ENCODE peak calls at places on chromosomes 3 and 15, in four cellular contexts. F, T, L and V are unnamed samples.

GRCh38 chr3:172311217-172311616 is 137.0 kb downstream of the GHSR start:
- DNase-seq in F (no peak), T (no peak), L (no peak), V (no peak)

GRCh38 chr3:134846943-134847342 is 51.9 kb downstream of the EPHB1 start:
- DNase-seq in L (no peak), T (no peak), F (no peak), V (no peak)

GRCh38 chr3:17356581-17356980 is 385.9 kb downstream of the TBC1D5 start:
- DNase-seq in L (no peak), T (no peak), F (no peak), V (no peak)

GRCh38 chr15:93158104-93158503 is 69.1 kb upstream of the RGMA start:
- DNase-seq in T (no peak), L (no peak), F (no peak), V (no peak)

GRCh38 chr3:111069974-111070751 is 1.5 kb upstream of the NECTIN3 start:
- DNase-seq in F (no peak), L (no peak), T (no peak), V (no peak)

GRCh38 chr15:69400850-69401249 is 13.3 kb upstream of the KIF23 start:
- DNase-seq in T (no peak), F (no peak), L (no peak), V (no peak)

GRCh38 chr15:62068071-62068786 is 1.5 kb downstream of the C2CD4A start:
- DNase-seq in F (no peak), T (peak), L (peak), V (no peak)

GRCh38 chr3:56929809-56930615 is 128.3 kb upstream of the ARHGEF3 start:
- DNase-seq in T (no peak), F (no peak), L (no peak), V (no peak)

GRCh38 chr3:135034291-135034768 is 239.3 kb downstream of the EPHB1 start:
- DNase-seq in L (no peak), T (no peak), F (no peak), V (no peak)

GRCh38 chr15:74794248-74794969 is 12.5 kb downstream of the CSK start:
- DNase-seq in L (no peak), F (no peak), T (no peak), V (no peak)

GRCh38 chr3:112405845-112406244 is 72.9 kb downstream of the CD200 start:
- DNase-seq in L (no peak), F (no peak), T (no peak), V (no peak)

GRCh38 chr15:91852741-91853500 is 587 bp upstream of the SLCO3A1 start:
- DNase-seq in T (peak), F (peak), L (peak), V (peak)

GRCh38 chr15:59812889-59813288 is 123.8 kb upstream of the BNIP2 start:
- DNase-seq in F (no peak), T (no peak), L (no peak), V (no peak)

GRCh38 chr3:52524752-52525661 is 8.7 kb downstream of the NT5DC2 start:
- DNase-seq in T (no peak), L (peak), F (no peak), V (no peak)

GRCh38 chr15:56763496-56763895 is 30.2 kb upstream of the ZNF280D start:
- DNase-seq in T (no peak), F (no peak), L (no peak), V (no peak)

GRCh38 chr15:100889359-100890058 is 9.9 kb downstream of the ALDH1A3 start:
- DNase-seq in T (no peak), L (peak), F (no peak), V (no peak)

GRCh38 chr3:142180761-142181362 is 31.5 kb upstream of the TFDP2 start:
- DNase-seq in F (no peak), T (peak), L (no peak), V (peak)

GRCh38 chr3:106688463-106688862 is 688.8 kb upstream of the CCDC54 start:
- DNase-seq in L (no peak), F (no peak), T (no peak), V (no peak)

GRCh38 chr3:53744351-53744750 is 101.9 kb downstream of the CHDH start:
- DNase-seq in T (no peak), L (no peak), F (no peak), V (no peak)

GRCh38 chr3:181725033-181725775 is 13.5 kb downstream of the SOX2 start:
- DNase-seq in L (no peak), F (no peak), T (peak), V (no peak)

GRCh38 chr3:39130693-39131265 is 22.6 kb downstream of the CSRNP1 start:
- DNase-seq in T (no peak), L (no peak), F (no peak), V (no peak)

GRCh38 chr3:9826815-9827574 is 16.8 kb downstream of the RPUSD3 start:
- DNase-seq in F (peak), L (peak), T (no peak), V (no peak)

GRCh38 chr3:181317521-181317920 is 328.0 kb upstream of the DNAJC19 start:
- DNase-seq in L (no peak), T (no peak), F (no peak), V (no peak)

GRCh38 chr3:172869356-172869755 is 118.8 kb downstream of the ECT2 start:
- DNase-seq in T (no peak), L (no peak), F (no peak), V (no peak)

GRCh38 chr15:75655911-75656310 is 8.2 kb downstream of the SNX33 start:
- DNase-seq in L (no peak), T (no peak), F (peak), V (no peak)

GRCh38 chr3:119665954-119666559 is 5.7 kb upstream of the POPDC2 start:
- DNase-seq in T (no peak), L (no peak), F (no peak), V (no peak)

GRCh38 chr3:184299488-184300376 is 691 bp downstream of the PSMD2 start:
- DNase-seq in L (no peak), T (no peak), F (no peak), V (no peak)

GRCh38 chr3:73653877-73654276 is 29.1 kb upstream of the PDZRN3 start:
- DNase-seq in L (no peak), F (no peak), T (no peak), V (no peak)

GRCh38 chr3:197308591-197308990 is 10.2 kb upstream of the DLG1 start:
- DNase-seq in F (no peak), T (no peak), L (no peak), V (no peak)

GRCh38 chr3:128482857-128483656 is 9.9 kb downstream of the GATA2 start:
- DNase-seq in F (no peak), T (no peak), L (peak), V (no peak)